ENCODE peak calls at places on chromosome 15, in six cellular contexts. U is nephron progenitor cell; C is stimulated activated CD4-positive, alpha-beta T cell treated with anti-CD3 and anti-CD28 coated beads, Interleukin-4, amount 100 ng/mL, for 4 hours; X is fibroblast of the conjunctiva; Q is fibroblast of gingiva; D is ELR. O is an unnamed sample.

GRCh38 chr15:77871838-77872371 is 205.6 kb downstream of the TBC1D2B start:
- DNase-seq in U (no peak), C (no peak), X (no peak), Q (no peak), D (no peak), O (no peak)

GRCh38 chr15:99564221-99565030 is 1.4 kb upstream of the MEF2A start:
- DNase-seq in U (peak), C (no peak), X (no peak), Q (peak), D (peak), O (no peak)

GRCh38 chr15:62464705-62465104 is 299.6 kb upstream of the C2CD4B start:
- DNase-seq in U (no peak), C (no peak), X (peak), Q (peak), D (peak), O (no peak)

GRCh38 chr15:94671845-94672524 is 440.6 kb downstream of the MCTP2 start:
- DNase-seq in U (peak), C (no peak), X (peak), Q (peak), D (no peak), O (no peak)

GRCh38 chr15:82551646-82552247 is 11.5 kb upstream of the RPS17 start:
- DNase-seq in U (no peak), C (no peak), X (no peak), Q (no peak), D (no peak), O (no peak)

GRCh38 chr15:22887157-22887951 is 48.9 kb downstream of the NIPA2 start:
- DNase-seq in U (no peak), C (no peak), X (peak), Q (peak), D (peak), O (no peak)

GRCh38 chr15:89812126-89812846 is 2.4 kb downstream of the ANPEP start:
- DNase-seq in U (no peak), C (no peak), X (peak), Q (peak), D (peak), O (no peak)

GRCh38 chr15:70503073-70503745 is 260.1 kb downstream of the UACA start:
- DNase-seq in U (no peak), C (no peak), X (no peak), Q (no peak), D (no peak), O (no peak)

GRCh38 chr15:58383876-58384275 is 47.9 kb upstream of the LIPC start:
- DNase-seq in U (peak), C (peak), X (no peak), Q (no peak), D (no peak), O (no peak)

GRCh38 chr15:66912001-66912400 is 153.4 kb upstream of the SMAD3 start:
- DNase-seq in U (no peak), C (no peak), X (no peak), Q (no peak), D (no peak), O (no peak)

GRCh38 chr15:47427463-47427862 is 289.8 kb upstream of the SEMA6D start:
- DNase-seq in U (no peak), C (no peak), X (no peak), Q (no peak), D (no peak), O (no peak)

GRCh38 chr15:36415643-36416042 is 163.8 kb upstream of the CDIN1 start:
- DNase-seq in U (no peak), C (no peak), X (no peak), Q (peak), D (peak), O (no peak)

GRCh38 chr15:90266485-90266884 is 1.0 kb downstream of the NGRN start:
- DNase-seq in U (no peak), C (peak), X (no peak), Q (peak), D (peak), O (no peak)

GRCh38 chr15:98561169-98561941 is 87.0 kb upstream of the IGF1R start:
- DNase-seq in U (no peak), C (no peak), X (no peak), Q (no peak), D (no peak), O (no peak)

GRCh38 chr15:74901612-74902063 is 5.0 kb downstream of the FAM219B start:
- DNase-seq in U (peak), C (peak), X (peak), Q (peak), D (peak), O (peak)

GRCh38 chr15:85920926-85921325 is 126.2 kb upstream of the KLHL25 start:
- DNase-seq in U (peak), C (no peak), X (no peak), Q (no peak), D (no peak), O (no peak)

GRCh38 chr15:79091204-79091867 is 756 bp upstream of the RASGRF1 start:
- DNase-seq in U (peak), C (peak), X (no peak), Q (no peak), D (peak), O (no peak)

GRCh38 chr15:92869263-92869940 is 30.7 kb upstream of the CHD2 start:
- DNase-seq in U (no peak), C (no peak), X (no peak), Q (peak), D (peak), O (no peak)

GRCh38 chr15:38440353-38441129 is 13.4 kb upstream of the FAM98B start:
- DNase-seq in U (peak), C (peak), X (peak), Q (peak), D (peak), O (no peak)

GRCh38 chr15:78804391-78804792 is 6.9 kb downstream of the ADAMTS7 start:
- DNase-seq in U (peak), C (no peak), X (no peak), Q (no peak), D (no peak), O (no peak)

GRCh38 chr15:40047413-40048154 is 8.6 kb upstream of the SRP14 start:
- DNase-seq in U (no peak), C (peak), X (no peak), Q (no peak), D (peak), O (peak)